ENCODE peak calls at places on chromosomes 12 and 14, in eight cellular contexts. L is neuronal stem cell; V is HepG2; G is CD8-positive, alpha-beta T cell; P is endodermal cell; B is stomach; Z is pancreas; M is psoas muscle. C is an unnamed sample.

GRCh38 chr14:79661762-79662161 is 549.5 kb downstream of the DIO2 start:
- DNase-seq in G (no peak), L (no peak), V (no peak), Z (no peak), B (no peak), M (no peak), P (no peak), C (no peak)

GRCh38 chr12:104668274-104668718 is 211.5 kb downstream of the CHST11 start:
- DNase-seq in Z (no peak), M (no peak), G (no peak), P (peak; percentile 38), L (no peak), B (no peak), V (no peak), C (no peak)

GRCh38 chr12:47754881-47755280 is 3.8 kb downstream of the RAPGEF3 start:
- DNase-seq in L (no peak), G (no peak), P (peak; percentile 68), B (peak; percentile 93), M (no peak), V (no peak), Z (peak; percentile 84), C (no peak)

GRCh38 chr12:131454418-131455217 is 256.3 kb upstream of the SFSWAP start:
- DNase-seq in V (peak; percentile 60), G (no peak), Z (peak; percentile 39), P (peak; percentile 96), L (peak; percentile 48), B (peak; percentile 27), M (no peak), C (no peak)

GRCh38 chr12:83573676-83574075 is 887.0 kb downstream of the TMTC2 start:
- DNase-seq in B (peak; percentile 52), L (no peak), P (no peak), Z (peak; percentile 33), G (no peak), M (peak; percentile 18), V (no peak), C (no peak)

GRCh38 chr14:56794557-56795283 is 15.6 kb downstream of the OTX2 start:
- DNase-seq in M (no peak), L (no peak), G (no peak), V (no peak), P (peak; percentile 84), Z (no peak), B (no peak), C (peak; percentile 76)

GRCh38 chr12:118120579-118121363 is 15.2 kb upstream of the PEBP1 start:
- DNase-seq in M (peak; percentile 73), G (peak; percentile 58), P (peak; percentile 98), V (peak; percentile 91), B (peak; percentile 84), Z (peak; percentile 85), L (peak; percentile 36), C (peak; percentile 82)

GRCh38 chr12:116142936-116143882 is 134.3 kb downstream of the MED13L start:
- DNase-seq in B (no peak), M (no peak), Z (no peak), V (no peak), L (no peak), G (no peak), P (no peak), C (no peak)

GRCh38 chr12:30863839-30864238 is 62.7 kb upstream of the TSPAN11 start:
- DNase-seq in Z (no peak), P (peak; percentile 65), L (no peak), B (no peak), V (no peak), M (no peak), G (no peak), C (no peak)

GRCh38 chr12:43063642-43064041 is 474.1 kb upstream of the PRICKLE1 start:
- DNase-seq in P (no peak), M (no peak), B (no peak), G (no peak), V (no peak), L (no peak), Z (no peak), C (no peak)

GRCh38 chr12:45575417-45575816 is 154.1 kb upstream of the ARID2 start:
- DNase-seq in Z (no peak), M (no peak), B (no peak), P (no peak), V (no peak), L (no peak), G (no peak), C (no peak)
- H3K4me1 ChIP-seq in Z (peaks cover 4% of the 10 kb centered on the region), M (no peaks in the 10 kb centered on the region), B (no peaks in the 10 kb centered on the region), P (no peaks in the 10 kb centered on the region), V (no peaks in the 10 kb centered on the region), L (peaks cover 5% of the 10 kb centered on the region), G (no peaks in the 10 kb centered on the region), C (peaks cover 4% of the 10 kb centered on the region)

GRCh38 chr12:93763746-93764147 is 86.6 kb downstream of the CRADD start:
- DNase-seq in P (no peak), M (no peak), B (no peak), L (no peak), V (no peak), Z (no peak), G (no peak), C (no peak)

GRCh38 chr12:93766802-93767523 is 89.8 kb downstream of the CRADD start:
- DNase-seq in P (no peak), G (peak; percentile 24), M (no peak), V (no peak), L (no peak), Z (no peak), B (no peak), C (no peak)

GRCh38 chr12:93772003-93772402 is 94.8 kb downstream of the CRADD start:
- DNase-seq in Z (no peak), B (no peak), G (no peak), M (no peak), V (no peak), L (no peak), P (no peak), C (no peak)

GRCh38 chr12:93766371-93766770 is 89.2 kb downstream of the CRADD start:
- DNase-seq in M (no peak), P (no peak), L (no peak), Z (no peak), G (no peak), V (no peak), B (no peak), C (no peak)

GRCh38 chr12:93767524-93767863 is 90.3 kb downstream of the CRADD start:
- DNase-seq in V (no peak), L (no peak), B (no peak), G (no peak), Z (no peak), P (no peak), M (no peak), C (no peak)
- H3K4me3 ChIP-seq in V (no peak overlapping the region), L (no peak overlapping the region), B (no peak overlapping the region), G (no peak overlapping the region), Z (no peak overlapping the region), P (no peak overlapping the region), M (no peak overlapping the region), C (no peak overlapping the region)

GRCh38 chr14:91390165-91390778 is 27.3 kb downstream of the CCDC88C start:
- DNase-seq in G (peak; percentile 62), B (no peak), P (no peak), M (no peak), Z (no peak), L (no peak), V (no peak), C (no peak)

GRCh38 chr14:91387135-91387849 is 30.3 kb downstream of the CCDC88C start:
- DNase-seq in L (no peak), V (no peak), P (no peak), B (no peak), M (no peak), Z (no peak), G (peak; percentile 44), C (no peak)

GRCh38 chr14:91389173-91389572 is 28.4 kb downstream of the CCDC88C start:
- DNase-seq in P (no peak), G (no peak), L (no peak), Z (no peak), M (no peak), V (no peak), B (no peak), C (no peak)

GRCh38 chr14:91387996-91388395 is 29.6 kb downstream of the CCDC88C start:
- DNase-seq in V (no peak), L (no peak), G (no peak), M (no peak), Z (no peak), B (no peak), P (no peak), C (no peak)

GRCh38 chr14:91388551-91388975 is 29.1 kb downstream of the CCDC88C start:
- DNase-seq in V (no peak), P (no peak), B (no peak), G (peak; percentile 64), Z (no peak), L (no peak), M (no peak), C (no peak)
- H3K4me1 ChIP-seq in V (peaks cover 35% of the 10 kb centered on the region), P (peaks cover 15% of the 10 kb centered on the region), B (peaks cover 70% of the 10 kb centered on the region), G (peaks cover 91% of the 10 kb centered on the region), Z (peaks cover 2% of the 10 kb centered on the region), L (peaks cover 40% of the 10 kb centered on the region), M (no peaks in the 10 kb centered on the region), C (peaks cover 71% of the 10 kb centered on the region)

GRCh38 chr12:73632191-73632590 is 905.4 kb upstream of the ATXN7L3B start:
- DNase-seq in L (no peak), Z (no peak), V (no peak), G (no peak), P (no peak), M (no peak), B (no peak), C (no peak)

GRCh38 chr12:73625226-73625625 is 912.4 kb upstream of the ATXN7L3B start:
- DNase-seq in G (no peak), M (no peak), Z (no peak), P (no peak), V (no peak), L (no peak), B (no peak), C (no peak)

GRCh38 chr12:73632661-73633060 is 905.0 kb upstream of the ATXN7L3B start:
- DNase-seq in L (no peak), M (no peak), Z (no peak), B (no peak), P (no peak), V (no peak), G (no peak), C (no peak)

GRCh38 chr12:73629171-73629570 is 908.5 kb upstream of the ATXN7L3B start:
- DNase-seq in L (no peak), V (no peak), P (no peak), G (no peak), B (no peak), M (no peak), Z (no peak), C (no peak)

DNA sequence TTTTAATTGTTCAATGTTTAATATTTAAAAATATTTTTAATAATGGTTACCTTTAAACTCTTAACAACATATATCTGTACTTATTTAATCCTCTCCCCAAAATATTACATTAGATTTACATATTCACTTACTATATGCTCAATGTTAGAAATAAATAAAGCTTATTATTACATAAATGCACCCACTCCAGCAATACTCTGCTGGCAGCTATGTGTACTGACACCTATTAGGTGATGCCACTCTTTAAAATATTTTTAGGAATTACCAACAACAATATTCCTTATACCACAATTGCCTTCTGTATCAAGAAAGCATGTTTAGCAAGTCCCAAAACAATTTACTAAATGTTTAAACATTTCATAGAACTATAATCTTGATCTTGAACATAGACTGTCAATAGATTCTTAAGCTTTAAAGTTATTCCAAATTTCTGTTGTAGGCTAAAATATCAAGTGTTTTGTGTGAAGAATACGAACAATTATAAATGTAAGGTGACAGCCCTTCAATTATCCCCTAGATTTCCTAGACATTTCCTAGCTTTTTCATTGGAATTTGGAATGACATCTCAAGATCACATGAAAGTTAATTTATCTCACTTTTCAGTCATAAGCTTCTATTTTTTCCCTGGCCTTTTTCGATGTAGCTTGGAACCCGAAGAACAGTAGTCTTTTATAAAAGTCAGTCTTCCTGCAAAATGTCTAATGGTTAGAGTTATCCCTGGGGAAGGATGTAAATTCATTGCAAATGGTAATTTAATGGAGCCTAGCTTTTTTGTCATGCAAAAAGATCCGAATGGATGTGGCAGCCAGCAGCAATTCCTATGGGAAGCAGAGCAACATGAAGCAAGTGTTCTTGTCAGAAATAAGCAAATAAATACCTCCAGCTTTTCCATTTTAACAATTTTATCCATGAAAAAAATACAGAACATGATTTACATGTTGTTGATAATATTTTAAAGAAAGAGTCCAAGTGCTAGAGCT is 907.5 kb upstream of the ATXN7L3B start:
- DNase-seq in B (no peak), V (no peak), M (no peak), P (no peak), G (no peak), L (no peak), Z (no peak), C (no peak)
- H3K4me3 ChIP-seq in B (no peak overlapping the region), V (no peak overlapping the region), M (no peak overlapping the region), P (no peak overlapping the region), G (no peak overlapping the region), L (no peak overlapping the region), Z (no peak overlapping the region), C (no peak overlapping the region)

C was measured in left lung.